ENCODE peak calls at places on chromosome 6, in six cellular contexts. Z, G, D, P, L and R are unnamed samples.

GRCh38 chr6:11189865-11190624 is 42.4 kb downstream of the NEDD9 start:
- ATAC-seq in Z (no peak), G (no peak), D (no peak), P (no peak), L (no peak), R (no peak)

GRCh38 chr6:41706876-41707564 is 28.4 kb downstream of the TFEB start:
- ATAC-seq in Z (peak), G (peak), D (peak), P (no peak), L (peak), R (peak)

GRCh38 chr6:134911532-134911931 is 38.4 kb downstream of the ALDH8A1 start:
- ATAC-seq in Z (peak), G (no peak), D (no peak), P (peak), L (no peak), R (peak)

GRCh38 chr6:167350731-167351655 is 26.1 kb downstream of the TTLL2 start:
- ATAC-seq in Z (peak), G (peak), D (peak), P (peak), L (peak), R (peak)

GRCh38 chr6:167470101-167470835 is 145.4 kb downstream of the TTLL2 start:
- ATAC-seq in Z (no peak), G (no peak), D (no peak), P (no peak), L (no peak), R (no peak)

GRCh38 chr6:169811072-169811471 is 59.6 kb downstream of the ERMARD start:
- ATAC-seq in Z (no peak), G (no peak), D (no peak), P (no peak), L (no peak), R (no peak)

GRCh38 chr6:142482973-142483372 is 181.2 kb downstream of the ADGRG6 start:
- ATAC-seq in Z (no peak), G (no peak), D (no peak), P (no peak), L (no peak), R (no peak)

GRCh38 chr6:11231564-11232176 is 798 bp downstream of the NEDD9 start:
- ATAC-seq in Z (no peak), G (peak), D (peak), P (no peak), L (peak), R (no peak)

GRCh38 chr6:75376347-75377024 is 91.9 kb upstream of the TMEM30A start:
- ATAC-seq in Z (no peak), G (no peak), D (peak), P (peak), L (no peak), R (no peak)

GRCh38 chr6:124964084-124964763 is 2.0 kb downstream of the RNF217 start:
- ATAC-seq in Z (no peak), G (peak), D (peak), P (no peak), L (peak), R (no peak)

GRCh38 chr6:109241199-109241598 is 141.1 kb downstream of the CD164 start:
- ATAC-seq in Z (no peak), G (no peak), D (no peak), P (no peak), L (no peak), R (peak)

GRCh38 chr6:85912582-85912981 is 269.9 kb upstream of the SYNCRIP start:
- ATAC-seq in Z (no peak), G (peak), D (no peak), P (no peak), L (no peak), R (no peak)

GRCh38 chr6:57242505-57242904 is 20.4 kb upstream of the RAB23 start:
- ATAC-seq in Z (no peak), G (peak), D (peak), P (no peak), L (peak), R (peak)

GRCh38 chr6:147054158-147054557 is 150.1 kb upstream of the STXBP5 start:
- ATAC-seq in Z (no peak), G (no peak), D (no peak), P (no peak), L (no peak), R (no peak)

GRCh38 chr6:53020005-53020744 is 25.1 kb upstream of the GSTA4 start:
- ATAC-seq in Z (peak), G (no peak), D (no peak), P (no peak), L (no peak), R (no peak)

GRCh38 chr6:70310063-70310694 is 7.3 kb upstream of the COL9A1 start:
- ATAC-seq in Z (no peak), G (peak), D (no peak), P (peak), L (no peak), R (no peak)

GRCh38 chr6:12152023-12152960 is 137.9 kb upstream of the EDN1 start:
- ATAC-seq in Z (no peak), G (no peak), D (no peak), P (no peak), L (no peak), R (peak)

GRCh38 chr6:92737983-92738382 is 681.4 kb downstream of the EPHA7 start:
- ATAC-seq in Z (no peak), G (no peak), D (no peak), P (no peak), L (no peak), R (no peak)

GRCh38 chr6:159953091-159953581 is 15.7 kb upstream of the IGF2R start:
- ATAC-seq in Z (no peak), G (peak), D (peak), P (no peak), L (peak), R (peak)

GRCh38 chr6:32832535-32832934 is 6.0 kb downstream of the TAP2 start:
- ATAC-seq in Z (no peak), G (no peak), D (no peak), P (no peak), L (no peak), R (no peak)

GRCh38 chr6:7899046-7899888 is 11.3 kb downstream of the TXNDC5 start:
- ATAC-seq in Z (peak), G (peak), D (no peak), P (no peak), L (no peak), R (peak)

GRCh38 chr6:100163035-100163434 is 169.0 kb upstream of the MCHR2 start:
- ATAC-seq in Z (no peak), G (no peak), D (no peak), P (no peak), L (no peak), R (no peak)

GRCh38 chr6:96897396-96898240 is at the start of gene NDUFAF4:
- ATAC-seq in Z (peak), G (peak), D (peak), P (peak), L (peak), R (peak)